ENCODE peak calls at places on chromosomes 16 and 17, in ten cellular contexts. V is left lung, A is left ventricle myocardium inferior, Z is AG04450, S is glutamatergic neuron, C is esophagus muscularis mucosa, O is heart right ventricle, W is body of pancreas, L is HFFc6, R is AG09319. M is an unnamed sample.

GRCh38 chr16:11391576-11391975 is 46.3 kb downstream of the RMI2 start:
- DNase-seq in C (no peak), W (peak), A (no peak), R (no peak), Z (no peak), O (no peak), L (no peak), S (no peak), V (peak), M (no peak)

GRCh38 chr16:67516296-67517177 is 12.1 kb upstream of the RIPOR1 start:
- DNase-seq in W (no peak), Z (no peak), V (no peak), C (peak), O (no peak), S (no peak), R (no peak), A (no peak), L (peak), M (no peak)

GRCh38 chr16:71448274-71448866 is 6.5 kb upstream of the TLE7 start:
- DNase-seq in W (no peak), L (no peak), R (no peak), A (no peak), Z (no peak), V (no peak), C (no peak), O (no peak), S (no peak), M (no peak)

GRCh38 chr16:53839150-53839549 is 135.2 kb downstream of the FTO start:
- DNase-seq in V (no peak), Z (no peak), C (no peak), S (no peak), R (no peak), L (no peak), O (no peak), A (no peak), W (no peak), M (no peak)

GRCh38 chr17:7703584-7704574 is 1.1 kb upstream of the EFNB3 start:
- DNase-seq in Z (no peak), C (no peak), A (no peak), S (peak), O (no peak), W (peak), V (no peak), L (no peak), R (no peak), M (no peak)

GRCh38 chr16:1183235-1183907 is 30.5 kb downstream of the CACNA1H start:
- DNase-seq in W (peak), Z (peak), R (no peak), S (peak), V (no peak), C (no peak), O (peak), L (no peak), A (peak), M (peak)

GRCh38 chr17:18267927-18268711 is 7.7 kb downstream of the MIEF2 start:
- DNase-seq in R (no peak), W (no peak), O (no peak), Z (no peak), V (no peak), C (no peak), A (no peak), L (no peak), S (peak), M (no peak)

GRCh38 chr17:17922198-17922901 is 49.9 kb downstream of the TOM1L2 start:
- DNase-seq in L (no peak), R (no peak), S (no peak), W (no peak), O (no peak), A (no peak), V (no peak), C (no peak), Z (no peak), M (no peak)

GRCh38 chr17:37518816-37519215 is 29.1 kb downstream of the DUSP14 start:
- DNase-seq in R (no peak), Z (no peak), O (no peak), C (no peak), S (no peak), A (no peak), W (no peak), L (no peak), V (no peak), M (no peak)

GRCh38 chr17:8754890-8755289 is 3.5 kb downstream of the SPDYE4 start:
- DNase-seq in Z (no peak), S (no peak), W (no peak), A (no peak), C (peak), R (no peak), V (no peak), L (no peak), O (no peak), M (no peak)

GRCh38 chr17:38980455-38981217 is 13.4 kb upstream of the FBXO47 start:
- DNase-seq in C (no peak), R (no peak), S (no peak), W (no peak), L (peak), Z (no peak), A (no peak), V (no peak), O (no peak), M (no peak)

GRCh38 chr16:68235882-68236803 is at the start of gene ESRP2:
- DNase-seq in V (peak), W (peak), Z (no peak), L (no peak), C (no peak), O (no peak), A (no peak), R (no peak), S (peak), M (no peak)

GRCh38 chr16:88941933-88942909 is 34.8 kb downstream of the CBFA2T3 start:
- DNase-seq in S (peak), A (peak), L (no peak), C (no peak), O (peak), Z (no peak), V (peak), W (peak), R (no peak), M (peak)

GRCh38 chr16:21222495-21223337 is 10.8 kb upstream of the ANKS4B start:
- DNase-seq in O (no peak), Z (no peak), V (no peak), R (no peak), W (no peak), S (no peak), L (no peak), C (no peak), A (no peak), M (no peak)

GRCh38 chr17:78144146-78144719 is 2.0 kb upstream of the C17orf99 start:
- DNase-seq in W (peak), R (peak), S (no peak), V (peak), Z (peak), A (peak), L (peak), C (no peak), O (peak), M (no peak)

GRCh38 chr16:6335072-6335471 is 997.6 kb upstream of the RBFOX1 start:
- DNase-seq in V (no peak), S (peak), L (no peak), W (peak), R (no peak), C (no peak), A (no peak), O (no peak), Z (no peak), M (peak)

GRCh38 chr17:1473170-1473569 is 17.1 kb upstream of the CRK start:
- DNase-seq in R (no peak), W (no peak), S (no peak), L (no peak), O (no peak), A (no peak), V (no peak), Z (no peak), C (no peak), M (no peak)

GRCh38 chr16:84933774-84934571 is 77.4 kb downstream of the ZDHHC7 start:
- DNase-seq in S (no peak), V (no peak), O (peak), C (no peak), W (peak), R (no peak), Z (no peak), L (peak), A (peak), M (no peak)

GRCh38 chr17:20223808-20224328 is 214.7 kb downstream of the SPECC1 start:
- DNase-seq in C (no peak), R (no peak), O (no peak), Z (no peak), S (no peak), W (no peak), V (no peak), A (no peak), L (peak), M (no peak)

GRCh38 chr16:84999200-84999599 is 12.1 kb downstream of the ZDHHC7 start:
- DNase-seq in S (no peak), W (no peak), Z (no peak), O (no peak), C (no peak), L (no peak), A (no peak), V (no peak), R (no peak), M (no peak)

GRCh38 chr17:8459109-8459508 is 23.4 kb downstream of the NDEL1 start:
- DNase-seq in S (no peak), O (no peak), V (no peak), L (no peak), A (no peak), Z (no peak), C (no peak), R (no peak), W (peak), M (no peak)

GRCh38 chr17:64994781-64995538 is 61.6 kb downstream of the GNA13 start:
- DNase-seq in W (no peak), C (peak), S (no peak), A (no peak), V (no peak), L (no peak), O (no peak), Z (no peak), R (no peak), M (no peak)

GRCh38 chr17:65173284-65173793 is 36.2 kb downstream of the RGS9 start:
- DNase-seq in W (peak), Z (no peak), L (peak), C (no peak), V (no peak), R (no peak), O (peak), S (peak), A (no peak), M (no peak)

GRCh38 chr17:35917519-35918213 is 12.9 kb downstream of the RDM1 start:
- DNase-seq in A (no peak), L (no peak), C (no peak), R (no peak), Z (no peak), V (no peak), S (no peak), O (no peak), W (no peak), M (no peak)
- TF ChIP-seq CTCF in A (no peak), L (no peak), C (no peak), R (no peak), Z (no peak), V (no peak), S (no peak), O (no peak), W (no peak), M (no peak)

GRCh38 chr17:43070872-43071271 is 45.8 kb downstream of the RND2 start:
- DNase-seq in L (no peak), A (no peak), O (no peak), C (no peak), S (no peak), W (no peak), V (no peak), Z (no peak), R (no peak), M (no peak)

GRCh38 chr17:43070257-43070656 is 45.2 kb downstream of the RND2 start:
- DNase-seq in R (no peak), O (no peak), A (no peak), Z (no peak), C (no peak), W (no peak), V (no peak), L (no peak), S (no peak), M (no peak)

GRCh38 chr17:43069368-43069898 is 44.4 kb downstream of the RND2 start:
- DNase-seq in A (no peak), R (no peak), V (no peak), O (no peak), C (no peak), S (no peak), Z (no peak), L (no peak), W (no peak), M (no peak)

GRCh38 chr17:43068570-43069367 is 43.7 kb downstream of the RND2 start:
- DNase-seq in W (no peak), L (no peak), O (no peak), Z (no peak), V (no peak), R (no peak), A (no peak), C (no peak), S (no peak), M (no peak)
- TF ChIP-seq CTCF in W (no peak), L (no peak), O (no peak), Z (no peak), V (no peak), R (no peak), A (no peak), C (no peak), S (no peak), M (no peak)

GRCh38 chr17:46031440-46031839 is 32.4 kb downstream of the STH start:
- DNase-seq in C (no peak), W (peak), Z (no peak), A (no peak), S (no peak), O (no peak), R (no peak), L (no peak), V (no peak), M (no peak)
- TF ChIP-seq CTCF in C (no peak), W (no peak), Z (no peak), A (no peak), S (no peak), O (no peak), R (no peak), L (no peak), V (no peak), M (no peak)

DNA sequence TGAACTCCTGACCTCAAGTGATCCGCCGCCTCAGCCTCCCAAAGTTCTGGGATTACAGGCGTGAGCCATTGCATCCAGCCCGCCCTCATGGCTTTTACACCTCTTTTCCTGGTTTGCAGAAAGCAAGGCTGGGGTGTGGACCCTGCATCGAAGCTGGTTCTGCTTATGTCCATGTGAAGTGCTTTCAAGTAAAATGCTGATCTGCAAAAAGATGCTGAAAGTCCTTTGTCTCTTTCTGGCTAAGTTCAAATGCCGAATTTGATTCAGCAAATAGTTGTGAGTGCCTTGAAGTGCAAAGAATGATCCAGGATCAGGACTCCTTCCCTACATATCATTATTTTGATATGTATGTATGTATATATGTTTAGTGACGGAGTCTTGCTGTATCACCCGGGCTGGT is 17.1 kb downstream of the NAA60 start:
- DNase-seq in A (no peak), W (no peak), S (no peak), Z (no peak), V (no peak), C (no peak), L (no peak), O (no peak), R (no peak), M (no peak)
- TF ChIP-seq CTCF in A (no peak), W (no peak), S (no peak), Z (no peak), V (no peak), C (no peak), L (no peak), O (no peak), R (no peak), M (no peak)

DNA sequence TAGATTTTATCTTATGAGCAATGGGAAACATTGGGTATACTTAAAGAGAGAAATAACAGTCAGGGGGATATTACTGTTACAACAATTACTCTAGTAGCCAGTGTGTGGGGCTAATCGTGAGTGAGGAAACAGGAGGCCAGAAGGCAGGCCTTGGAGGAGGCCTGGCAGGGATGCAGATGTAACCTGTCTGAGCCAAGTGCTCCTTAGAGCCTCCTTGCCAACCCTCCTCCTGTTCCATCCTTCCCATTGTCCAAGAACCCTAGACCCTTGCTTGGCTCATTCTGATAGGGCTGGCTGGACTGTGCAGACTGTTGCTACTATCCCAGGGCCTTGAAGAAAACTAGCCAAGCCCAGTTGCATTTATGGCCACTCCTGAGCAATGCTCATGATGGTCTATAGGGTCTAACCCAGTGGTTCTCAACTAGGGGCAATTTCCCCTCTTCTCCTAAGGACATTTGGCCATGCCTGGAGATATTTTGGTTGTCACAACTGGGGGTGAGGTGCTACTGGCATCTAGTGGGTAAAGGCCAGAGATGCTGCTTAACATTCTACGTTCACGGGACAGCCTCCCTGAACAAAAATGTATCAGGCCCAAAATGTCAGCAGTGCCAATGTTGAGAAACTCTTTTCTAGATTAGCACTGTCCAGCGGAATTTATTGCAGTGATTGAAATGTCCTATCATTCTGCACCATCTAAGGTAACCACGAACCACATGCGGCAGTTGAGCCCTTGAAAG is 24.4 kb upstream of the WSCD1 start:
- DNase-seq in C (no peak), A (no peak), Z (no peak), V (no peak), O (no peak), L (no peak), S (no peak), W (no peak), R (no peak), M (no peak)
- TF ChIP-seq CTCF in C (no peak), A (peak), Z (no peak), V (no peak), O (no peak), L (no peak), S (no peak), W (no peak), R (no peak), M (no peak)

GRCh38 chr16:28524544-28525179 is 14.1 kb downstream of the NUPR1 start:
- DNase-seq in A (no peak), Z (no peak), R (no peak), W (peak), S (no peak), C (no peak), O (no peak), V (no peak), L (no peak), M (no peak)
- TF ChIP-seq CTCF in A (no peak), Z (no peak), R (no peak), W (peak), S (no peak), C (no peak), O (no peak), V (no peak), L (no peak), M (no peak)

DNA sequence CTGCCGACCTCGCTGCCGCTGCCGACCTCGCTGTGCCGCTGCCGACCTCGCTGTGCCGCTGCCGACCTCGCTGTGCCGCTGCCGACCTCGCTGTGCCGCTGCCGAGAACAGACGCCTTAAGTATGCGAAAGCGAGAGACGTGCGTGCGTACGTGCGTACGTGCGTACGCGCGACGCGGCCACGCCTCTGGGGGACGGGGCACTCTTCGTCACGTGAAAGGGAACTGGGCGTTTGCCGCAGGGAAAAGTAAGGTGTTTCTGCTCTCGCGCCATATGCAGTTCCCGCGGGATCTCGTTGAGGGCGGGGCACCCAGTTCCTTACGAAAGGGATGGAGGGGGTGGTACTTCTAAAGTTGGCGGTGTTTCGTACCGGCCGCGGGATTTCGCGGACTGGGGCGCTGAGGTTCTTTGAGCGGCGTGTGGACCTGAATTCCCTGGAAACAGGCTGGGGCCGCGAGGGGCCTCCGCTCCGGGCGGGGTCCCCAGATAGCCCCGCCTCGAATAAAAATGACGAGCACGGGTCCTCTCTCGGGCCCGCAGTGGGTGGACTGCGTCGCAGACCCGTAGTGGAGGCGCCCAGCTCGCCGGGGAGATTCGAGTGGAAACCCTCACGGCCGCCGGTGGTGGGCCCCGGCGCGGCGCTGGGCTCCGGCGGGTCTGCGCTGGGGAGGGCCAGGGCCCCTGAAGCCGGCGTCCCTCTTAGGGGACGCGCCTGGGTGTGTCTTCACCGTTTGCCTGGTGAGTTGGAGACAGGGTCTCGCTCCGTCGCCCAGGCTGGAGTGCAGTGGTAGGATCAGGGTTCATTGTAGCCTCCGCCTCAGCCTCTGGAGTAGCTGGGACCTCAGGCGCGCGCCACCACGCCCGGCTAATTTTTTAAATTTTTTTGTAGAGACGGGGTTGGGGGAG is at the start of gene EIF4A3:
- DNase-seq in L (peak), R (peak), O (peak), V (peak), Z (peak), C (peak), W (peak), S (peak), A (peak), M (peak)
- TF ChIP-seq CTCF in L (no peak), R (no peak), O (no peak), V (no peak), Z (no peak), C (no peak), W (peak), S (no peak), A (peak), M (no peak)

GRCh38 chr17:45992175-45992574 is 6.9 kb upstream of the STH start:
- DNase-seq in A (no peak), W (no peak), Z (no peak), R (no peak), C (no peak), L (no peak), S (no peak), O (no peak), V (no peak), M (no peak)

GRCh38 chr17:45991341-45991740 is 7.7 kb upstream of the STH start:
- DNase-seq in V (no peak), S (no peak), R (no peak), C (no peak), A (no peak), O (no peak), W (no peak), Z (no peak), L (no peak), M (no peak)

GRCh38 chr17:45990836-45991235 is 8.2 kb upstream of the STH start:
- DNase-seq in A (no peak), C (no peak), L (no peak), V (no peak), W (no peak), R (no peak), Z (no peak), S (no peak), O (no peak), M (no peak)

GRCh38 chr17:45994228-45994627 is 4.8 kb upstream of the STH start:
- DNase-seq in Z (no peak), O (no peak), W (no peak), R (no peak), V (no peak), S (no peak), C (no peak), A (no peak), L (no peak), M (no peak)

DNA sequence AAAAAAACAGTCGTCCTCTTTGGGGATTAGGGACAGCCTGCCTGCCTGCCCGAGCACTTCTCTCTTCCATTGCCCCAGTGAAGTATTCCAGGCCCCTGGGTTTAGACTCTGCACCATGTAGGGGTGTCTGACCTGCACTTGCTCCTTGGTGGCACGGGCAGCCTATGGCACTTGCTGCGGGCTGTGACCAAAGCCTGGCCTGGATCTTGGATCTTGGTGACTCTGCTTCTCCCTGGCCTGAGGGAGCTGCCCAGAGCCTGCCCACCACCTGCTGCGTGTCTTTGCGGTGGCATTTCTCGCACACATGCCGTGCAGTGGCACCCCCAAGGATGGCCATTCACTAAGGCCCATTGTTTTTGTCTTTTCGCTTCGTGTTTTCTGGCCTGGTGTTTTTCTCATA is 6.1 kb upstream of the STH start:
- DNase-seq in S (no peak), W (no peak), C (no peak), A (no peak), R (no peak), O (no peak), L (no peak), Z (no peak), V (no peak), M (no peak)
- TF ChIP-seq CTCF in S (no peak), W (no peak), C (no peak), A (no peak), R (no peak), O (no peak), L (no peak), Z (no peak), V (no peak), M (no peak)

M was measured in neural crest cell.